ENCODE peak calls at places on chromosome 19, in six cellular contexts. D, K, F, J, T and A are unnamed samples.

GRCh38 chr19:36139473-36140288 is at the start of gene CAPNS1:
- DNase-seq in D (peak; percentile 98), K (peak; percentile 97), F (peak; percentile 90), J (peak; percentile 99), T (peak; percentile 96), A (peak; percentile 97)

GRCh38 chr19:10871711-10872550 is 578 bp downstream of the CARM1 start:
- DNase-seq in D (peak; percentile 53), K (peak; percentile 70), F (peak; percentile 8), J (peak; percentile 85), T (peak; percentile 58), A (peak; percentile 66)

GRCh38 chr19:33905937-33906577 is 109.4 kb downstream of the KCTD15 start:
- DNase-seq in D (no peak), K (peak; percentile 36), F (no peak), J (peak; percentile 93), T (peak; percentile 29), A (peak; percentile 58)

GRCh38 chr19:13817615-13818371 is 22.6 kb downstream of the ZSWIM4 start:
- DNase-seq in D (peak; percentile 100), K (peak; percentile 42), F (no peak), J (peak; percentile 79), T (peak; percentile 84), A (no peak)

GRCh38 chr19:18504886-18505610 is 16.8 kb downstream of the ELL start:
- DNase-seq in D (no peak), K (no peak), F (no peak), J (peak; percentile 30), T (peak; percentile 64), A (no peak)

GRCh38 chr19:53634768-53635167 is 3.0 kb downstream of the DPRX start:
- DNase-seq in D (no peak), K (no peak), F (no peak), J (no peak), T (no peak), A (no peak)

GRCh38 chr19:43624933-43625332 is 5.5 kb upstream of the ZNF428 start:
- DNase-seq in D (no peak), K (peak; percentile 87), F (no peak), J (peak; percentile 79), T (peak; percentile 96), A (no peak)

GRCh38 chr19:2444251-2445002 is 12.3 kb downstream of the LMNB2 start:
- DNase-seq in D (no peak), K (no peak), F (no peak), J (peak; percentile 54), T (no peak), A (no peak)

GRCh38 chr19:55441319-55441691 is 1.8 kb downstream of the SHISA7 start:
- DNase-seq in D (peak; percentile 51), K (no peak), F (peak; percentile 21), J (no peak), T (no peak), A (no peak)

GRCh38 chr19:5115771-5116202 is 146.9 kb downstream of the KDM4B start:
- DNase-seq in D (no peak), K (no peak), F (no peak), J (no peak), T (no peak), A (no peak)

GRCh38 chr19:50924576-50924975 is 13.4 kb upstream of the KLK4 start:
- DNase-seq in D (no peak), K (no peak), F (no peak), J (no peak), T (no peak), A (no peak)

GRCh38 chr19:30085394-30085793 is 143.4 kb downstream of the URI1 start:
- DNase-seq in D (no peak), K (no peak), F (no peak), J (no peak), T (peak; percentile 35), A (no peak)

GRCh38 chr19:50300051-50300450 is 29.1 kb downstream of the KCNC3 start:
- DNase-seq in D (no peak), K (no peak), F (no peak), J (no peak), T (no peak), A (no peak)

GRCh38 chr19:54653181-54653809 is 9.5 kb upstream of the LILRB4 start:
- DNase-seq in D (no peak), K (no peak), F (peak; percentile 78), J (no peak), T (no peak), A (no peak)

GRCh38 chr19:16067205-16067938 is 8.9 kb upstream of the TPM4 start:
- DNase-seq in D (no peak), K (no peak), F (no peak), J (peak; percentile 90), T (no peak), A (peak; percentile 92)

GRCh38 chr19:14473915-14474578 is 1.1 kb downstream of the PTGER1 start:
- DNase-seq in D (no peak), K (no peak), F (no peak), J (peak; percentile 75), T (no peak), A (no peak)

GRCh38 chr19:17579523-17580244 is 24.2 kb downstream of the COLGALT1 start:
- DNase-seq in D (peak; percentile 24), K (no peak), F (peak; percentile 25), J (peak; percentile 80), T (peak; percentile 52), A (peak; percentile 40)

GRCh38 chr19:38737921-38738731 is 6.1 kb downstream of the CAPN12 start:
- DNase-seq in D (no peak), K (no peak), F (no peak), J (no peak), T (no peak), A (no peak)

GRCh38 chr19:50725218-50725931 is 2.2 kb downstream of the CLEC11A start:
- DNase-seq in D (no peak), K (no peak), F (no peak), J (no peak), T (no peak), A (no peak)

GRCh38 chr19:34231439-34231838 is 22.9 kb upstream of the GARRE1 start:
- DNase-seq in D (no peak), K (no peak), F (no peak), J (no peak), T (no peak), A (no peak)